ENCODE peak calls at places on chromosome X, in ten cellular contexts. G, V, R, X, Q, E, J, W, C and Z are unnamed samples.
A peak's percentile ranks its signal among the peaks of the same experiment; 100 is the strongest.

GRCh38 chrX:147550217-147550616 is 361.5 kb upstream of the FMR1 start:
- DNase-seq in Q (no peak), W (no peak), E (no peak), G (no peak), V (peak; percentile 11), J (no peak), C (no peak), X (peak; percentile 0), R (peak; percentile 58), Z (no peak)

GRCh38 chrX:11499076-11500044 is 166.4 kb downstream of the ARHGAP6 start:
- DNase-seq in J (no peak), W (peak; percentile 34), G (no peak), V (no peak), C (peak; percentile 78), X (peak; percentile 21), R (no peak), Q (no peak), E (no peak), Z (peak; percentile 67)

GRCh38 chrX:44997888-44998287 is 124.9 kb downstream of the KDM6A start:
- DNase-seq in J (no peak), G (no peak), C (no peak), E (peak; percentile 38), R (no peak), Q (no peak), X (peak; percentile 40), W (no peak), V (no peak), Z (no peak)

GRCh38 chrX:7233632-7234406 is 85.9 kb upstream of the PUDP start:
- DNase-seq in J (no peak), C (no peak), V (no peak), X (no peak), W (no peak), G (no peak), Q (no peak), R (no peak), E (no peak), Z (peak; percentile 6)

GRCh38 chrX:155966876-155967275 is 30.6 kb upstream of the IL9R start:
- DNase-seq in E (peak; percentile 12), J (peak; percentile 9), R (peak; percentile 2), X (peak; percentile 72), G (no peak), W (no peak), V (no peak), Q (no peak), C (no peak), Z (peak; percentile 45)

GRCh38 chrX:118878977-118879376 is 55.4 kb downstream of the ZCCHC12 start:
- DNase-seq in J (no peak), E (no peak), C (no peak), X (no peak), Q (no peak), W (no peak), R (no peak), V (no peak), G (no peak), Z (no peak)

GRCh38 chrX:119757646-119757978 is 776 bp upstream of the SOWAHD start:
- DNase-seq in X (no peak), Q (no peak), R (no peak), W (no peak), V (no peak), E (no peak), G (no peak), C (no peak), J (no peak), Z (no peak)

GRCh38 chrX:100980608-100981497 is 11.3 kb downstream of the ARL13A start:
- DNase-seq in V (peak; percentile 18), W (no peak), R (no peak), G (no peak), Q (no peak), X (no peak), J (no peak), C (peak; percentile 81), E (no peak), Z (peak; percentile 87)

GRCh38 chrX:123732679-123733363 is at the start of gene THOC2:
- DNase-seq in W (peak; percentile 61), V (peak; percentile 76), R (peak; percentile 79), C (peak; percentile 82), J (peak; percentile 87), G (peak; percentile 97), Q (peak; percentile 85), E (peak; percentile 49), X (peak; percentile 88), Z (peak; percentile 82)

GRCh38 chrX:40168183-40169015 is 70.6 kb upstream of the BCOR start:
- DNase-seq in W (no peak), X (no peak), V (no peak), R (no peak), G (no peak), E (no peak), J (no peak), C (no peak), Q (no peak), Z (no peak)

GRCh38 chrX:38694394-38694793 is 106.9 kb upstream of the MID1IP1 start:
- DNase-seq in C (no peak), J (no peak), V (no peak), E (no peak), X (no peak), G (no peak), W (no peak), R (no peak), Q (no peak), Z (peak; percentile 24)

GRCh38 chrX:139905041-139905440 is 27.8 kb downstream of the ATP11C start:
- DNase-seq in Q (no peak), E (no peak), J (no peak), X (no peak), V (no peak), G (no peak), R (no peak), W (no peak), C (no peak), Z (no peak)

GRCh38 chrX:27675493-27675892 is 85.3 kb downstream of the DCAF8L2 start:
- DNase-seq in E (no peak), X (no peak), G (no peak), R (no peak), J (no peak), C (peak; percentile 16), Q (no peak), W (no peak), V (no peak), Z (peak; percentile 22)

GRCh38 chrX:56800307-56800706 is 71.3 kb downstream of the NBDY start:
- DNase-seq in E (no peak), R (no peak), C (no peak), G (no peak), V (no peak), X (no peak), Q (no peak), W (no peak), J (peak; percentile 3), Z (no peak)

DNA sequence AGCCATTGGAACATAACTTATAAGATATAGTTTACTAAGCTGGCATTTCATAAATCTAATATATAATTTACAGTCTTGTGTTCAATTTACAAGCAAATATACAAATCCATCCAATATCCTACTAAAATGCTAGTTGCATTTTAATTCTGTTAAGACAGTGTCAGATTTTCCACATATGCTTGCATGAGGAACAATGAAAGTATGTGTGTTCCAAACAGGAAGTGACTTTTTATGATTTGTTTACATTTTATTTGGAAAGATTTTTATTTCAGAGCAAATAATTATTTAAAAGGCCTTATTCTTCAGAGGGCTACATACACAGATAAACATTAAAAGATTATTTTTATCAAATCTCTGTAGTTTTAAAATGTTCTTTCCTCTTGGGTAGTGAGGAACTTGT is 130.1 kb downstream of the KLHL34 start:
- DNase-seq in X (no peak), R (no peak), Q (no peak), W (no peak), C (peak; percentile 14), E (no peak), G (no peak), J (no peak), V (no peak), Z (peak; percentile 10)
- H3K4me3 ChIP-seq in X (no peak overlapping the region), R (no peak overlapping the region), Q (no peak overlapping the region), W (no peak overlapping the region), C (no peak overlapping the region), E (no peak overlapping the region), G (no peak overlapping the region), J (no peak overlapping the region), V (no peak overlapping the region), Z (no peak overlapping the region)

GRCh38 chrX:16451331-16451730 is 198.6 kb upstream of the S100G start:
- DNase-seq in Q (no peak), J (no peak), W (no peak), X (no peak), V (no peak), R (no peak), C (peak; percentile 17), G (no peak), E (no peak), Z (peak; percentile 40)
- TF ChIP-seq CTCF in Q (no peak), J (no peak), W (no peak), X (no peak), V (no peak), R (no peak), C (no peak), G (no peak), E (no peak), Z (no peak)

DNA sequence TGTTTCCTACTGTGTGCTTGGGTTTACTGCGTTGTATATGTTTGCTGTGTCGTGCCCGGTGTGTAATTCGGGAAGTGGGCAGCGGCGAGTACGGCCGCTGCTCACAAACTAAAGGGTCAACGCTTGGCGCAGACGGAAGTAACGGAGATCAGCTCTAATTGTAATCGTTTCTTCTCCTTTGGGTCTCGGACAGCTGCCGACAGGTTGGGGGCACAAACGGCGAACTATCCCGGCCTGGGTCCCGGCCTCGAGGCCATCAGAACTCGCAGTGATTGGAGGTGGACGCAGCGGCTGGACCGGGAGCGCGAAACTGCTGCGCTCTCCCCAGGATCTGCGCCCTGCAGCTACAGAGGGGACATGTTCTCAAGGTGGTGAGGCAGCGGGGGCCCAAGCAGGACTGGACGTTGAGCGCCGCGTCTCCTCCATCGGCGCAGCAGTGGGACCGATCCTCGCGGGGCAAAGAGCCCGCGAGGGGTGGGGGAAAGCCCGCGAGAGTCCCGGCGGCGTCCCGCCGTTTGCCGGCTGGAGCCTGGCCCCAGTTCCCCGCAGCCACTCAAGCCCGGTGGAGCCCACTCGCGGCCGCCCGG is 516 bp upstream of the ZIC3 start:
- DNase-seq in W (no peak), V (no peak), Q (no peak), J (no peak), G (no peak), X (no peak), R (peak; percentile 23), E (no peak), C (no peak), Z (no peak)
- H3K4me3 ChIP-seq in W (no peak overlapping the region), V (peak overlapping the region; percentile 12), Q (peak overlapping the region; percentile 58), J (peak overlapping the region; percentile 32), G (peak overlapping the region; percentile 61), X (no peak overlapping the region), R (peak overlapping the region; percentile 55), E (no peak overlapping the region), C (no peak overlapping the region), Z (no peak overlapping the region)

DNA sequence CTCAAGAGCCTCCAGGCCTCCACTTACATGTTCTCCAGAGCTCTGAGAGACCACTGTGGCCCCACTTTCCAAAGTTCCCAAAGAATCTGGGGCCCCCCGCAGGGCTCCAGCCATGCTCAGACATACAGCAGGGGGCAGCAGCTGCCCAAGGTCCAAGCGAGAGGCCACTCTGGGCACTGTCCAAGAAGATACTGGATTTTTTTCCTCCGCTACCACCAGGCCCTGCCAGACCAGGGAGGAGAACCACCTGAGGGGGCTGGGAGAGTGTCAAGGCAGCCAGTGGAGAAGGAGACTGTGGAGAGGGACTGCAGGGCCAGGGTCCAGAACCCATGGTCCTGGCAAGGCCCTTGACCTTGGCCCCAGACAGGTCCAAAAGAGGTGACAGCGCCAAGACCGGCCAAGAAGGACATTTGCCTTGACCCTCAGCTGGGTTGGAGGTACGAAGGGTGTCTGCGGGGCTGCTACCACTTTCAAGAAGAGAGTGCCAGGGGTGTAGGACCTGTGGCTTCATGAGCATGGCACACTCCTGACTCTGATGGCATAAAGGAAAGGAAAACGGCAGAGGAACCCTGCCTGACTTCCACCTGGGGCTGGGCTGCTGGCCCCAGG is 5.3 kb downstream of the EMD start:
- DNase-seq in W (no peak), C (no peak), R (no peak), X (no peak), Q (no peak), J (no peak), E (no peak), V (peak; percentile 45), G (no peak), Z (peak; percentile 33)
- TF ChIP-seq CTCF in W (peak; percentile 53), C (peak; percentile 43), R (peak; percentile 54), X (no peak), Q (no peak), J (peak; percentile 16), E (peak; percentile 14), V (no peak), G (peak; percentile 48), Z (peak; percentile 34)